ENCODE peak calls at places on chromosomes 6 and 20, in six cellular contexts. V is neuronal stem cell, Q is trophoblast cell, W is mesenchymal stem cell, C is IMR-90, I is mesendoderm. B is an unnamed sample.

GRCh38 chr20:5608448-5609161 is 141.6 kb upstream of the SHLD1 start:
- DNase-seq in C (peak), W (peak), V (no peak), I (no peak), Q (no peak), B (no peak)

GRCh38 chr20:34579936-34580587 is 21.5 kb downstream of the MAP1LC3A start:
- DNase-seq in C (peak), I (no peak), V (no peak), W (no peak), Q (no peak), B (no peak)

GRCh38 chr20:40651121-40651520 is 37.9 kb downstream of the MAFB start:
- DNase-seq in I (no peak), Q (peak), W (peak), C (peak), V (no peak), B (no peak)

GRCh38 chr6:103000686-103001085 is 1607.2 kb downstream of the GRIK2 start:
- DNase-seq in Q (no peak), W (no peak), C (no peak), V (no peak), I (no peak), B (no peak)

GRCh38 chr6:1952726-1953360 is 292.6 kb downstream of the GMDS start:
- DNase-seq in Q (peak), I (peak), V (no peak), W (peak), C (peak), B (no peak)

GRCh38 chr20:44942264-44942973 is 17.8 kb downstream of the TOMM34 start:
- DNase-seq in Q (no peak), W (no peak), V (no peak), C (no peak), I (peak), B (no peak)

GRCh38 chr6:33771342-33772113 is 17.4 kb downstream of the LEMD2 start:
- DNase-seq in I (peak), V (peak), C (peak), Q (peak), W (peak), B (peak)

GRCh38 chr6:26475823-26476729 is 18.3 kb downstream of the BTN2A1 start:
- DNase-seq in W (peak), C (peak), Q (no peak), V (no peak), I (peak), B (peak)

GRCh38 chr20:12816009-12816408 is 192.8 kb upstream of the SPTLC3 start:
- DNase-seq in Q (no peak), C (no peak), V (no peak), W (no peak), I (no peak), B (no peak)

GRCh38 chr20:19045366-19045765 is 167.1 kb upstream of the SLC24A3 start:
- DNase-seq in W (no peak), C (no peak), V (no peak), I (peak), Q (peak), B (no peak)

GRCh38 chr6:36979343-36979742 is 6.7 kb downstream of the MTCH1 start:
- DNase-seq in I (no peak), Q (no peak), W (no peak), C (peak), V (no peak), B (no peak)

GRCh38 chr6:89035252-89036106 is 45.1 kb upstream of the PNRC1 start:
- DNase-seq in V (no peak), Q (peak), I (no peak), W (peak), C (peak), B (no peak)

GRCh38 chr6:23181301-23182110 is 612.1 kb downstream of the HDGFL1 start:
- DNase-seq in I (no peak), V (no peak), W (no peak), C (no peak), Q (no peak), B (no peak)

GRCh38 chr6:160102956-160103824 is 18.4 kb upstream of the SLC22A1 start:
- DNase-seq in Q (peak), I (peak), C (peak), W (peak), V (peak), B (peak)

GRCh38 chr20:19924255-19924654 is 92.9 kb upstream of the NAA20 start:
- DNase-seq in I (no peak), Q (no peak), C (no peak), V (no peak), W (no peak), B (no peak)

GRCh38 chr6:138486249-138487121 is 12.8 kb downstream of the NHSL1 start:
- DNase-seq in I (peak), V (no peak), C (no peak), Q (no peak), W (no peak), B (no peak)

GRCh38 chr6:54282186-54282585 is 26.1 kb upstream of the TINAG start:
- DNase-seq in V (no peak), C (peak), W (peak), I (no peak), Q (no peak), B (no peak)

GRCh38 chr20:11814276-11814675 is 103.4 kb upstream of the BTBD3 start:
- DNase-seq in W (peak), Q (no peak), V (no peak), I (peak), C (peak), B (no peak)

GRCh38 chr20:43722153-43722505 is 4.7 kb downstream of the GTSF1L start:
- DNase-seq in C (no peak), W (no peak), V (no peak), Q (no peak), I (no peak), B (no peak)

GRCh38 chr20:53611449-53611894 is 17.8 kb upstream of the ZNF217 start:
- DNase-seq in Q (peak), C (peak), W (peak), I (peak), V (no peak), B (no peak)

GRCh38 chr6:36508532-36508931 is 38.7 kb downstream of the STK38 start:
- DNase-seq in Q (no peak), V (no peak), C (no peak), W (no peak), I (no peak), B (no peak)

GRCh38 chr6:163249651-163250101 is 164.8 kb upstream of the QKI start:
- DNase-seq in W (no peak), Q (no peak), V (no peak), I (no peak), C (no peak), B (no peak)

GRCh38 chr6:149201068-149201655 is 116.3 kb upstream of the TAB2 start:
- DNase-seq in W (no peak), V (no peak), C (no peak), Q (no peak), I (no peak), B (no peak)

GRCh38 chr6:126235363-126235762 is 104.6 kb upstream of the CENPW start:
- DNase-seq in W (no peak), Q (no peak), V (no peak), I (no peak), C (no peak), B (no peak)

GRCh38 chr6:42099340-42100028 is 42.9 kb downstream of the C6orf132 start:
- DNase-seq in C (peak), I (no peak), Q (no peak), W (peak), V (no peak), B (no peak)

GRCh38 chr6:129181001-129181400 is 298.1 kb downstream of the LAMA2 start:
- DNase-seq in V (no peak), Q (no peak), C (no peak), W (no peak), I (no peak), B (no peak)

GRCh38 chr6:69022991-69023390 is 387.9 kb downstream of the ADGRB3 start:
- DNase-seq in I (no peak), Q (no peak), C (peak), W (peak), V (no peak), B (no peak)

GRCh38 chr20:45017281-45017680 is 51.0 kb downstream of the STK4 start:
- DNase-seq in W (no peak), V (no peak), C (no peak), Q (no peak), I (peak), B (peak)

GRCh38 chr6:1136415-1136774 is 175.5 kb upstream of the FOXQ1 start:
- DNase-seq in W (no peak), V (no peak), C (peak), I (no peak), Q (no peak), B (no peak)

GRCh38 chr6:10585232-10585887 is 64.2 kb downstream of the GCNT2 start:
- DNase-seq in Q (no peak), I (peak), W (peak), C (no peak), V (peak), B (peak)
- H2BK120ac ChIP-seq in Q (no peak), I (peak), W (no peak), C (no peak), V (no peak), B (no peak)

GRCh38 chr20:62591591-62591990 is 50.7 kb upstream of the SLCO4A1 start:
- DNase-seq in I (no peak), Q (no peak), W (no peak), V (no peak), C (no peak), B (no peak)
- H4K8ac ChIP-seq in I (no peak), Q (no peak), W (no peak), V (no peak), C (no peak), B (no peak)

GRCh38 chr6:134063966-134064445 is 11.6 kb upstream of the SLC2A12 start:
- DNase-seq in W (peak), I (peak), C (peak), Q (peak), V (peak), B (peak)
- H2BK120ac ChIP-seq in W (no peak), I (no peak), C (no peak), Q (no peak), V (no peak), B (no peak)

GRCh38 chr6:111469543-111469942 is 13.5 kb downstream of the REV3L start:
- DNase-seq in Q (peak), W (no peak), C (no peak), V (no peak), I (peak), B (no peak)
- H4K8ac ChIP-seq in Q (no peak), W (no peak), C (peak), V (no peak), I (no peak), B (no peak)

GRCh38 chr20:31721408-31722332 is 998 bp downstream of the BCL2L1 start:
- DNase-seq in V (no peak), I (no peak), C (no peak), W (no peak), Q (no peak), B (peak)
- H2BK120ac ChIP-seq in V (no peak), I (no peak), C (peak), W (peak), Q (peak), B (no peak)

GRCh38 chr6:91341473-91341872 is 754.6 kb upstream of the MAP3K7 start:
- DNase-seq in C (no peak), V (no peak), I (no peak), Q (no peak), W (no peak), B (no peak)

GRCh38 chr6:91337967-91338366 is 751.1 kb upstream of the MAP3K7 start:
- DNase-seq in W (no peak), V (no peak), I (no peak), Q (no peak), C (no peak), B (no peak)

GRCh38 chr6:91340998-91341397 is 754.1 kb upstream of the MAP3K7 start:
- DNase-seq in C (no peak), V (no peak), W (no peak), I (no peak), Q (no peak), B (no peak)
- H4K8ac ChIP-seq in C (no peak), V (no peak), W (no peak), I (no peak), Q (no peak), B (no peak)

DNA sequence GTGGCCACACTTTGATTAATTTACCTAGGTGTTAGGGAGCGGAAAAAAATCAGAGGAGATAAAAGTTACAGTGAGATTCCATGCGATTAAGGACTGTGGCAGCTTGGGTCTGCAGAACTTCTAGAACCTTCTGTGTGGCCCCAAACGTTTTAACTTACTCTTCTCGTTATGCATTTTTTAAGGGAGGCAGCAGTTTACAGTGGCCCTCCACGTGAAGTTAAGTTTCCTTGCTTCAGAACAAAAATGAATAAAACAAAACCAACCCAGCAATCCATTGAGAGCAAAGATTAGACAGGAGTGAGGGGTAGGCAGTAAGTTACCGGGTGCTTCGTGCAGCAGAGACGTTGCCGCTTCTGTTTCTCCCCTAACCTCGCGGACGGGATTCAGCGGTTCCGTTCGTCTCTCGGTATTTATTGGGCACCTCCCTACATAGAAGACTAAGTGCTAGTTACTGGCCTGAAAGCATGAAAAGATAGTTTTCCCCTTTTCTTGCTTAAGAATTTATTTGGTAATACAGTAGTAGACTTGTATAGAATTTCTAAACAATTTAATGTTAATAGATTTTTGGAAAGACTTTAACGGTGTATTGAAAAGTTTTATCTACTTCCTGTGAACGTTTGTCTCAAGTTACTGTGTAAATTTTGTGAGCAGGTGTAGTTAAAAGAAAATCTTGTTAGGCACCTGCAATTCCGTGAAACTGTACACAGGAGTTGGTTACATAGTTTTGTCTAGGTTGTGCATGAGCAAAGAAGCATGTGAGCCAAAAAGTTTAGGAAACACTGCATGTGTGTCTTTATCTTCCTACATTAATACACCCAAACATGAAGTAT is 1.1 kb downstream of the BAG2 start:
- DNase-seq in V (no peak), I (peak), W (peak), C (peak), Q (no peak), B (peak)
- H2BK120ac ChIP-seq in V (no peak), I (no peak), W (no peak), C (peak), Q (no peak), B (no peak)

GRCh38 chr6:35311390-35312075 is 13.9 kb downstream of the DEF6 start:
- DNase-seq in I (no peak), V (no peak), W (no peak), Q (no peak), C (no peak), B (peak)

GRCh38 chr6:35312763-35313125 is 15.1 kb downstream of the DEF6 start:
- DNase-seq in V (no peak), I (no peak), W (no peak), C (no peak), Q (no peak), B (no peak)

GRCh38 chr6:35310265-35310831 is 12.7 kb downstream of the DEF6 start:
- DNase-seq in Q (peak), W (no peak), V (no peak), C (no peak), I (no peak), B (peak)

GRCh38 chr6:35309611-35310264 is 12.1 kb downstream of the DEF6 start:
- DNase-seq in Q (no peak), W (no peak), V (no peak), C (no peak), I (no peak), B (peak)

DNA sequence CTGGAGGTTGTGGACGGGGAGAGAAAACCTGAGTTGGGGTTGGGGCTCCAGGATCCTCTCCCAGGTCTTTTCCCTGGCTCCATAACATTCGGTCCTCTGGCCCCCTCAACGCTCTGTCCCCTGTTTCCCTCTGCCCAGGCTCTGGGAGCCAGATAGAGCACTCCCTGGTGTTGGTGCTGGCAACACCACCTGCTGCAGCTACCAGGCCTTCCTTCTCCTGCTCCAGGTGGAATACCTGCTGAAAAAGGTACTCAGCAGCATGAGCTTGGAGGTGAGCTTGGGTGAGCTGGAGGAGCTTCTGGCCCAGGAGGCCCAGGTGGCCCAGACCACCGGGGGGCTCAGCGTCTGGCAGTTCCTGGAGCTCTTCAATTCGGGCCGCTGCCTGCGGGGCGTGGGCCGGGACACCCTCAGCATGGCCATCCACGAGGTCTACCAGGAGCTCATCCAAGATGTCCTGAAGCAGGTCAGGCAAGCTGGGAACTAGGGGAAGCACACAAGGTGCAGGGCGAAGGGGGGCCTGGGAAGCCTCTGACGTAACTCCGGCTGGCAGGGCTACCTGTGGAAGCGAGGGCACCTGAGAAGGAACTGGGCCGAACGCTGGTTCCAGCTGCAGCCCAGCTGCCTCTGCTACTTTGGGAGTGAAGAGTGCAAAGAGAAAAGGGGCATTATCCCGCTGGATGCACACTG is 14.6 kb downstream of the DEF6 start:
- DNase-seq in I (no peak), Q (no peak), W (no peak), V (no peak), C (no peak), B (peak)
- H4K8ac ChIP-seq in I (no peak), Q (no peak), W (no peak), V (no peak), C (no peak), B (no peak)

GRCh38 chr6:24401458-24401857 is 1.3 kb upstream of the MRS2 start:
- DNase-seq in C (no peak), V (no peak), Q (peak), W (no peak), I (peak), B (peak)
- H2BK120ac ChIP-seq in C (no peak), V (no peak), Q (no peak), W (no peak), I (no peak), B (no peak)

DNA sequence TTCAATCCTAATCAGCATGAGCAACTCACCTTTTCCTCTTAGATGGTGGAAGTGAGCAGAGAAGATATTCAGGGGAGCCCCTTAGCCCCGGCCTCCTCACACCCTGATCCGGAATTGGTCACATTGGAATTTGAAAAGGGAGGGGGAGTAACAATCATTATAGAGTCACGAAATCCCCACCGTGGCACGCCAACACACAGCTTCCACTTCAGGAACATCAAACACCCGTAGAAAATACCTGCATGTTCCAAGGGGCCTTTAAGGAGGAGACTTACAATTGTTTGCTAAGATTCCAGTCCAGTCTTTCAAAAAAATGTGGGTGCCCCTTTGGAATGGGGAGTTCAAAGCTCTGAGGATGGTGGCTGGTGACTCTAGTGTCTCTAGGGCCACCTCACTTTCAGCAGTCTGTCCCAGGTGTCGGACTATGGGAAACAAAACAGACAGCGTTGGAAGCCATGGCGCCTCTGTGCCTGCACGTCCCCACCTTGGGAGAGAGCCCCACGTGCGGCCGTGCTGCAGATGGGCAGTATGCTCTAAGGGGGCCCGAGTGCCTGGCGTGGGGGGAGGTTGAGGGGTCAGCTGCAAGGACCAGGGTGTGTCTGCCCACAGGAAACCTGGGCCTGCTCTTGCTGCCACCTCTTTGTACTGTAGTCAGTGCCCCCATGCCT is 2.4 kb downstream of the CD93 start:
- DNase-seq in W (no peak), I (no peak), V (no peak), C (no peak), Q (no peak), B (no peak)
- H4K8ac ChIP-seq in W (no peak), I (no peak), V (no peak), C (no peak), Q (no peak), B (no peak)